ENCODE peak calls at places on chromosomes 5 and 9, in six cellular contexts. I is CD8-positive, alpha-beta T cell; X is GM06990; P is aorta; C is spleen; J is uterus. A is an unnamed sample.

GRCh38 chr5:173568128-173568527 is 48.3 kb downstream of the BOD1 start:
- DNase-seq in X (no peak), J (no peak), P (no peak), C (no peak), I (no peak), A (no peak)

GRCh38 chr5:98201006-98201620 is 572.4 kb upstream of the RGMB start:
- DNase-seq in C (no peak), I (no peak), J (no peak), X (no peak), P (no peak), A (no peak)

GRCh38 chr9:103126494-103126893 is 131.4 kb downstream of the CYLC2 start:
- DNase-seq in C (no peak), X (no peak), I (no peak), P (no peak), J (no peak), A (no peak)

GRCh38 chr5:113182658-113183344 is 206.2 kb downstream of the DCP2 start:
- DNase-seq in J (no peak), C (no peak), X (no peak), I (no peak), P (no peak), A (no peak)

GRCh38 chr9:95580812-95581761 is 64.3 kb upstream of the PTCH1 start:
- DNase-seq in P (no peak), J (no peak), X (no peak), I (no peak), C (no peak), A (peak; percentile 70)

GRCh38 chr9:96493757-96494156 is 43.8 kb downstream of the HABP4 start:
- DNase-seq in I (no peak), X (no peak), J (no peak), C (no peak), P (no peak), A (peak; percentile 67)

GRCh38 chr5:138884094-138884493 is 9.0 kb upstream of the LRRTM2 start:
- DNase-seq in C (no peak), P (no peak), J (no peak), X (no peak), I (no peak), A (no peak)

GRCh38 chr5:157252741-157253465 is 13.0 kb upstream of the CYFIP2 start:
- DNase-seq in I (no peak), X (peak; percentile 69), P (peak; percentile 58), C (peak; percentile 80), J (no peak), A (no peak)

GRCh38 chr5:38404667-38405276 is 146.4 kb downstream of the EGFLAM start:
- DNase-seq in I (no peak), J (no peak), P (no peak), X (no peak), C (no peak), A (peak; percentile 57)

GRCh38 chr9:118554987-118555386 is 814.2 kb downstream of the BRINP1 start:
- DNase-seq in C (no peak), J (no peak), X (no peak), I (no peak), P (no peak), A (no peak)

GRCh38 chr5:181203842-181204560 is 995 bp downstream of the TRIM7 start:
- DNase-seq in I (no peak), P (peak; percentile 44), C (no peak), J (no peak), X (no peak), A (peak; percentile 87)

GRCh38 chr9:111662851-111663823 is 1.7 kb downstream of the GNG10 start:
- DNase-seq in C (no peak), P (no peak), I (peak; percentile 9), X (peak; percentile 5), J (no peak), A (peak; percentile 68)

GRCh38 chr5:107673106-107673367 is 2.3 kb upstream of the EFNA5 start:
- DNase-seq in C (no peak), J (no peak), I (no peak), X (no peak), P (no peak), A (no peak)

GRCh38 chr5:107672212-107673105 is 1.7 kb upstream of the EFNA5 start:
- DNase-seq in J (peak; percentile 32), X (peak; percentile 74), C (peak; percentile 78), P (peak; percentile 87), I (no peak), A (peak; percentile 91)

GRCh38 chr9:109401169-109401989 is 80.5 kb upstream of the EPB41L4B start:
- DNase-seq in X (no peak), C (no peak), I (no peak), J (no peak), P (no peak), A (peak; percentile 85)

DNA sequence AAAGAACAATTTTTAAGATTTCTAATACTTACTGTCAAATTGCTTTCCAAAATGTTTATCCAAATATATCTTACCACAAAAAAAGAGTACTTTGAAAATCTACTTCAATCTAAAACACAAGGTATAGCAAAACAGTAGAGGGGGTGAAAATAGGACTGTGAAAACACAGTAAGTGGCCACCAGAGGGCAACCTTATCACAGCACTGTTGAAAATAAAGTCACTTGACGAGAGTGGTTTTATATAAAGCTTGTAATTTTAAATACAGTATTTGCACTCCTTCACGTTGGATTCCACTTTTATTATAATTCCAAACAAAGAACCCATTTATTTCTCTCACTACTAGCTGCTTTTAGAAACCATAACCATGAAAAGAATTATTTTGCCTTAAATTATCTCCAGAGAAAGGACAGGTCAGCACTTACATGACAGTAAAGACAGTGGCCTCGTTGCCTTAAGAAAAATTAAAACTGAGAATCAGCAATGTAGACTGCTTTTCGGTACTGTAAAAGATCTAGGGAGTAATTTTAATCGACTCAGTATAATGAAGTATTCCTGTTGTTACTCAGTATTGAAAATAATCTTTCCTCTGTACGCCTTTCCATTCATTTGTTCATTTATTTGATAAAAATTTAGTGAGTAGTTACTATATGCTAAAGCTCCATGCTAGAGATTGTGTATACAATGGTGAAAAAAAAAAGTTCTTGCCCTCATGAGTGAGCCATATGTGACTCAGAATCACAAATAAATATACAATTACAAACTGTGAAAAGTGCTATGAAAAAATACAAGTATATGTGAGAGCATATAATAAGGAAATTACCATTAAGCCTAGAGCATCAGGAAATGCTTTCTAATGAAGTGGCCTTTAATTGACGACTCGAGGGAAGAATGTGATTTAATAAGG is 40.0 kb upstream of the CDK5RAP2 start:
- DNase-seq in P (no peak), C (no peak), X (peak; percentile 5), I (peak; percentile 34), J (peak; percentile 39), A (peak; percentile 44)
- H3K36me3 ChIP-seq in P (no peaks in the 10 kb centered on the region), C (no peaks in the 10 kb centered on the region), X (no peaks in the 10 kb centered on the region), I (no peaks in the 10 kb centered on the region), J (no peaks in the 10 kb centered on the region), A (no peaks in the 10 kb centered on the region)

DNA sequence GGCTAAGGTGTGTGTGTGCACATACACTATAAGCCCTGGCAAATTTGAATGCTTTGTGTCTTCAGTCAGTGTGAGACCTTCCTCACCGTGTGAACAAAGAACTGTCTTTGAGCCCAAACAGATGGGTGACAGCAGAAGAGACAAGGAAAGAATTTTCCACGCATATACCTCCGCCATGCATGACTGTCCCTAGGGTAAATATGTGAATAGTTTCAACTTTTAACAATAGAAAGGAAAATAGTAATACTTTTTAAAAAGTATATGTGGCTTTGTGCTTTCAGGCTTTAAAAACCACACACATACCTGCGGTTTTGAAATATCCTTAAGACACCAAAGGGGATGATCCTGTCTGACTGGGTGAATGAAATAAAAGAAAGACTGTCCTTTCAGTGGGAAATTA is 438.6 kb upstream of the MPDZ start:
- DNase-seq in X (no peak), C (no peak), P (no peak), I (no peak), J (no peak), A (no peak)
- H3K36me3 ChIP-seq in X (no peaks in the 10 kb centered on the region), C (no peaks in the 10 kb centered on the region), P (no peaks in the 10 kb centered on the region), I (no peaks in the 10 kb centered on the region), J (no peaks in the 10 kb centered on the region), A (no peaks in the 10 kb centered on the region)

GRCh38 chr9:131475956-131476776 is 26.6 kb upstream of the POMT1 start:
- DNase-seq in C (peak; percentile 69), I (no peak), J (no peak), P (no peak), X (no peak), A (peak; percentile 83)
- H3K36me3 ChIP-seq in C (peaks cover 90% of the 10 kb centered on the region), I (peaks cover 90% of the 10 kb centered on the region), J (no peaks in the 10 kb centered on the region), P (peaks cover 7% of the 10 kb centered on the region), X (peaks cover 60% of the 10 kb centered on the region), A (peaks cover 68% of the 10 kb centered on the region)

DNA sequence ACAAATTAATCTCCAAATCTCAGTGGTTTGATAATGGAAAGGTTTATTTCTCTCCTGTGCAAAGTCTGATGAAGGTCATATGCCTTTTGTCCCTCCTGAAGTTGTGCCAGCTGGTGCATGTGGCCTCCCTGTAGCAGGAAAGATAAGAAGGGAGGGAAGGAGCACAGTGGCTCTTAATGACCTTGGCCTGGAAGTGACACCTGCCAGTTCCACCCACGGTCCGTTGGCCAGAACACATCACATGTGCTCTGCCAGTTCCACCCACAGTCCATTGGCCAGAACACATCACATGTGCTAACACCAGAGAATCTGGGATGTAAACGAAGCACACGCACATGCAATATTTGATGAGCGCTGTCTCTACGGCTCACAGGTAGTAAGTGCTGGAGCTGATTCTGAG is 130.9 kb downstream of the DOCK2 start:
- DNase-seq in P (no peak), C (no peak), I (no peak), J (no peak), X (no peak), A (no peak)
- H3K36me3 ChIP-seq in P (no peaks in the 10 kb centered on the region), C (peaks cover 14% of the 10 kb centered on the region), I (peaks cover 14% of the 10 kb centered on the region), J (no peaks in the 10 kb centered on the region), X (peaks cover 7% of the 10 kb centered on the region), A (no peaks in the 10 kb centered on the region)

DNA sequence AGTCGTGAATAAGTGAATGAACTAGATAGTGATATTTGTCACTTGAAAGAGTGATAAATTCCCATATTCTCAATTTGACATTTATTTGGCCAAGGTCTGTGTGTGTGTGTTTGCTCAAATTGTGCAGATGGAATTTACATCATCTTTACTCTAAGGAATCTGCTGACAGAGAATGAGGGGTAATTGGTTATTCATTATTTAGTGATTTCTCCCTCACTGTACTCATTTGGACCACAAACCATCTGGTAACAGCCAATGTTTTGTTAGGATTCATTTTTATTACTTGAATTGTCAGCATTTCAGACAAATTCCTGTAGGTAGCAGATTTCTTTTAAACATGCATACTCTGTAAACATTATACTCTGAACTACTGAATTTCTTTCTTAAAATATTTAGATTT is 15.6 kb downstream of the VCAN start:
- DNase-seq in X (no peak), P (no peak), J (no peak), C (no peak), I (no peak), A (no peak)
- H3K36me3 ChIP-seq in X (no peaks in the 10 kb centered on the region), P (peaks cover 2% of the 10 kb centered on the region), J (no peaks in the 10 kb centered on the region), C (no peaks in the 10 kb centered on the region), I (no peaks in the 10 kb centered on the region), A (peaks cover 23% of the 10 kb centered on the region)

GRCh38 chr5:149543361-149544198 is 7.7 kb downstream of the CSNK1A1 start:
- DNase-seq in J (no peak), I (no peak), P (no peak), X (no peak), C (no peak), A (no peak)
- H3K36me3 ChIP-seq in J (no peaks in the 10 kb centered on the region), I (peaks cover 17% of the 10 kb centered on the region), P (no peaks in the 10 kb centered on the region), X (peaks cover 11% of the 10 kb centered on the region), C (peaks cover 22% of the 10 kb centered on the region), A (peaks cover 17% of the 10 kb centered on the region)

GRCh38 chr9:5614985-5615384 is 13.9 kb upstream of the RIC1 start:
- DNase-seq in C (no peak), I (no peak), P (no peak), X (no peak), J (no peak), A (peak; percentile 15)
- H3K36me3 ChIP-seq in C (no peaks in the 10 kb centered on the region), I (no peaks in the 10 kb centered on the region), P (no peaks in the 10 kb centered on the region), X (no peaks in the 10 kb centered on the region), J (no peaks in the 10 kb centered on the region), A (no peaks in the 10 kb centered on the region)

A was measured in H7.